ENCODE peak calls at places on chromosomes 12 and 14, in nine cellular contexts. L, A, P, J, R, T, N, Q and H are unnamed samples.

GRCh38 chr12:109432842-109433304 is 44.2 kb downstream of the KCTD10 start:
- DNase-seq in A (peak; percentile 74), P (peak; percentile 92), R (peak; percentile 71), Q (peak; percentile 86), L (peak; percentile 66), N (peak; percentile 90), T (peak; percentile 89), J (peak; percentile 85), H (peak; percentile 95)

GRCh38 chr14:66650491-66650911 is 142.6 kb downstream of the GPHN start:
- DNase-seq in J (no peak), P (no peak), L (no peak), N (no peak), R (peak; percentile 77), A (no peak), T (no peak), Q (no peak), H (no peak)

GRCh38 chr14:32142754-32143437 is 58.9 kb upstream of the RNU6-7 start:
- DNase-seq in J (no peak), N (no peak), T (no peak), L (no peak), Q (no peak), R (no peak), P (no peak), A (no peak), H (no peak)

GRCh38 chr14:37889087-37889486 is 293.7 kb downstream of the TTC6 start:
- DNase-seq in A (no peak), P (no peak), N (no peak), T (no peak), Q (no peak), J (no peak), L (no peak), R (no peak), H (no peak)

GRCh38 chr14:35576260-35576659 is 42.3 kb downstream of the INSM2 start:
- DNase-seq in A (no peak), P (no peak), T (no peak), R (no peak), Q (no peak), N (no peak), L (no peak), J (no peak), H (no peak)

GRCh38 chr14:102708494-102708893 is 68.8 kb upstream of the TRAF3 start:
- DNase-seq in P (no peak), Q (no peak), T (no peak), R (no peak), J (no peak), L (no peak), A (no peak), N (no peak), H (no peak)

GRCh38 chr12:13348464-13348863 is 151.9 kb downstream of the EMP1 start:
- DNase-seq in R (no peak), A (no peak), N (no peak), T (no peak), J (no peak), P (no peak), L (no peak), Q (no peak), H (no peak)

GRCh38 chr14:91416744-91417133 is 881 bp downstream of the CCDC88C start:
- DNase-seq in J (no peak), P (no peak), L (no peak), R (no peak), N (no peak), T (peak; percentile 63), A (peak; percentile 47), Q (no peak), H (peak; percentile 66)

GRCh38 chr14:105205718-105206208 is 24.7 kb upstream of the NUDT14 start:
- DNase-seq in A (no peak), R (no peak), Q (no peak), J (no peak), P (no peak), N (no peak), L (no peak), T (peak; percentile 64), H (no peak)

GRCh38 chr12:8644345-8645248 is 18.0 kb downstream of the MFAP5 start:
- DNase-seq in L (no peak), J (no peak), T (no peak), Q (no peak), P (no peak), A (peak; percentile 90), R (peak; percentile 68), N (no peak), H (no peak)

GRCh38 chr12:108773798-108774788 is 42.8 kb upstream of the CORO1C start:
- DNase-seq in R (peak; percentile 91), A (no peak), T (peak; percentile 86), Q (peak; percentile 73), J (peak; percentile 90), N (peak; percentile 96), L (peak; percentile 80), P (peak; percentile 89), H (peak; percentile 88)

GRCh38 chr14:89428163-89428523 is 11.1 kb upstream of the FOXN3 start:
- DNase-seq in A (peak; percentile 29), T (no peak), Q (no peak), J (no peak), R (no peak), N (no peak), P (no peak), L (no peak), H (no peak)
- H3K4me3 ChIP-seq in A (peak overlapping the region; percentile 67), T (no peak overlapping the region), Q (no peak overlapping the region), J (no peak overlapping the region), R (no peak overlapping the region), N (no peak overlapping the region), P (no peak overlapping the region), L (peak overlapping the region; percentile 61), H (no peak overlapping the region)

GRCh38 chr12:76690916-76691700 is 72.8 kb upstream of the ZDHHC17 start:
- DNase-seq in Q (no peak), A (no peak), J (no peak), T (no peak), L (no peak), P (no peak), R (no peak), N (no peak), H (no peak)

GRCh38 chr12:76685246-76685678 is 78.7 kb upstream of the ZDHHC17 start:
- DNase-seq in A (no peak), N (no peak), L (no peak), P (no peak), J (peak; percentile 34), Q (no peak), T (no peak), R (peak; percentile 9), H (peak; percentile 25)

GRCh38 chr12:76688001-76688400 is 75.9 kb upstream of the ZDHHC17 start:
- DNase-seq in P (no peak), J (no peak), N (no peak), A (no peak), R (no peak), Q (no peak), L (no peak), T (no peak), H (no peak)

GRCh38 chr12:76694369-76694768 is 69.5 kb upstream of the ZDHHC17 start:
- DNase-seq in R (no peak), Q (no peak), J (no peak), N (no peak), A (no peak), T (no peak), L (no peak), P (no peak), H (no peak)

GRCh38 chr12:76688627-76689026 is 75.3 kb upstream of the ZDHHC17 start:
- DNase-seq in A (no peak), J (no peak), P (no peak), R (no peak), Q (no peak), L (no peak), T (no peak), N (no peak), H (no peak)
- TF ChIP-seq CTCF in A (peak; percentile 66), J (no peak), P (no peak), R (peak; percentile 12), Q (no peak), L (no peak), T (peak; percentile 22), N (no peak), H (no peak)

GRCh38 chr12:121649819-121650353 is 19.6 kb downstream of the MORN3 start:
- DNase-seq in R (no peak), N (no peak), T (no peak), Q (no peak), J (no peak), P (no peak), L (no peak), A (no peak), H (no peak)

GRCh38 chr12:121653999-121654398 is 15.5 kb downstream of the MORN3 start:
- DNase-seq in T (no peak), L (no peak), P (no peak), R (no peak), A (no peak), Q (no peak), J (no peak), N (no peak), H (no peak)

GRCh38 chr12:121649403-121649802 is 20.1 kb downstream of the MORN3 start:
- DNase-seq in Q (no peak), L (no peak), P (no peak), R (no peak), T (no peak), A (no peak), N (no peak), J (no peak), H (no peak)

GRCh38 chr12:121652767-121653497 is 16.5 kb downstream of the MORN3 start:
- DNase-seq in Q (no peak), N (no peak), A (no peak), T (no peak), P (no peak), J (no peak), R (no peak), L (no peak), H (no peak)

DNA sequence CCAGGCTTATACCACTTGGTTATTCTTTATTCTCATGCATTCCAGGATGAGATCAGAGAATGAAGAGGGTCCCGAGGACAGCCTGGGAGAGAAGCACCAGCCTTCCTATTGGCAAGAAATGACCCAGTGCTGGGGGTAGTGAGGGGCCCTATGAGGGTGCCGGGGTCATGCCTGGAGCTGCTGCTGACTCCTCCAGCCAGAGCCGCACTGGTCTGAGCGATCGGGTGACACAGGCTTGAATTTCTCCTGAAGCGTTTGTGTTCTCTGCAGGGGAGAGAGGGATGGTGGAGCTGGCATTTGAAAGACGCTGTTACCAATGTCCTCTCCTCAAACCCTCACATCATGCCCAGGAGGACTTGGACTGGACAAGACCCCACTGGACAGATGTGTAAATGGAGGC is 18.1 kb downstream of the MORN3 start:
- DNase-seq in L (no peak), T (no peak), R (no peak), Q (no peak), P (no peak), N (no peak), A (no peak), J (no peak), H (no peak)
- H3K4me1 ChIP-seq in L (no peaks in the 10 kb centered on the region), T (peaks cover 8% of the 10 kb centered on the region), R (peaks cover 4% of the 10 kb centered on the region), Q (no peaks in the 10 kb centered on the region), P (no peaks in the 10 kb centered on the region), N (no peaks in the 10 kb centered on the region), A (no peaks in the 10 kb centered on the region), J (no peaks in the 10 kb centered on the region), H (no peaks in the 10 kb centered on the region)

GRCh38 chr12:17793854-17794253 is 296.1 kb downstream of the RERGL start:
- DNase-seq in Q (no peak), L (no peak), P (no peak), T (no peak), N (no peak), R (no peak), J (no peak), A (no peak), H (no peak)
- H3K4me3 ChIP-seq in Q (no peak overlapping the region), L (no peak overlapping the region), P (no peak overlapping the region), T (no peak overlapping the region), N (no peak overlapping the region), R (no peak overlapping the region), J (no peak overlapping the region), A (no peak overlapping the region), H (no peak overlapping the region)